ENCODE peak calls at places on chromosomes 1 and 21, in five cellular contexts. E is HCT116, Y is GM23338, Z is prostate gland, P is sigmoid colon. K is an unnamed sample. For H3K4me1, the result is how much of the 10 kb centered on the place peaks cover.

GRCh38 chr1:53850082-53850673 is 12.1 kb upstream of the NDC1 start:
- DNase-seq in Z (no peak), Y (no peak), P (no peak), E (no peak), K (no peak)

GRCh38 chr21:34670220-34670961 is 1.6 kb downstream of the CLIC6 start:
- DNase-seq in E (no peak), P (no peak), Y (peak), Z (no peak), K (peak)

GRCh38 chr1:218345673-218346390 is 696 bp downstream of the TGFB2 start:
- DNase-seq in Z (peak), Y (peak), P (peak), E (no peak), K (peak)

GRCh38 chr1:115133440-115133839 is 44.1 kb upstream of the TSPAN2 start:
- DNase-seq in E (no peak), P (no peak), Z (no peak), Y (no peak), K (no peak)

GRCh38 chr1:150065184-150065871 is 2.2 kb upstream of the VPS45 start:
- DNase-seq in E (peak), Z (no peak), P (no peak), Y (no peak), K (no peak)

GRCh38 chr1:234477373-234478151 is 1.4 kb downstream of the TARBP1 start:
- DNase-seq in Z (no peak), Y (no peak), E (no peak), P (no peak), K (no peak)

GRCh38 chr1:64490204-64490818 is 20.4 kb downstream of the CACHD1 start:
- DNase-seq in Y (no peak), Z (no peak), E (no peak), P (no peak), K (no peak)

GRCh38 chr1:17635276-17635675 is 95.8 kb downstream of the ARHGEF10L start:
- DNase-seq in Z (no peak), P (no peak), Y (no peak), E (no peak), K (no peak)

GRCh38 chr1:169499807-169500206 is 14.1 kb upstream of the SLC19A2 start:
- DNase-seq in Y (no peak), E (no peak), P (no peak), Z (no peak), K (no peak)

GRCh38 chr1:119603695-119604094 is 44.4 kb downstream of the ZNF697 start:
- DNase-seq in P (no peak), E (no peak), Z (no peak), Y (no peak), K (no peak)

GRCh38 chr1:213492161-213493041 is 441.4 kb downstream of the RPS6KC1 start:
- DNase-seq in Y (no peak), P (no peak), E (no peak), Z (no peak), K (no peak)

GRCh38 chr1:183161391-183161790 is 24.7 kb upstream of the LAMC2 start:
- DNase-seq in E (no peak), Y (no peak), P (no peak), Z (no peak), K (no peak)

GRCh38 chr1:75438355-75438754 is 172.6 kb downstream of the SLC44A5 start:
- DNase-seq in P (no peak), Z (no peak), E (no peak), Y (no peak), K (no peak)

GRCh38 chr1:46516551-46516950 is 26.9 kb downstream of the DMBX1 start:
- DNase-seq in E (no peak), P (no peak), Z (no peak), Y (no peak), K (peak)
- H3K4me3 ChIP-seq in E (no peak), P (no peak), Z (no peak), Y (peak), K (no peak)

GRCh38 chr1:203306089-203306969 is 1.0 kb downstream of the BTG2 start:
- DNase-seq in P (peak), Y (no peak), E (peak), Z (peak), K (peak)
- TF ChIP-seq POLR2AphosphoS5 in P (peak), Y (no peak), E (peak), Z (peak), K (no peak)

DNA sequence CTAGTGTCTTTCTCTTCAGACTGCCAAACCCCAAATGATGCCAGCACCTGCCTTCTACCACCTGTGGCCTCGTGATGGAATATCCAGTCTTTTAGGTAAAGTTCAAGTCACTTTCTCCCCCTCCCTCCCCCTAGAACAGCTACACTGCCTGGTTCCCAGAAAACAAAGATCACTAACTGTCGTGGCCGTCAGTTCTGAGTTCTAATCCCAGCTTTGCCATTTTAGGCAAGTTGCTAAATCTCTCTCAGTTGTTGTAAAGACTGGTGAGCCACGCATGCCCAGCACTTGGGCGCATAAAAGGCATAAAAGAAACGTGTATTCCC is 648 bp upstream of the TRAPPC3 start:
- DNase-seq in Y (no peak), P (no peak), Z (no peak), E (no peak), K (no peak)
- H3K4me1 ChIP-seq in Y (under half), P (half or more), Z (under half), E (under half), K (half or more)

GRCh38 chr1:6424000-6424565 is 493 bp upstream of the ESPN start:
- DNase-seq in Y (peak), E (no peak), P (no peak), Z (no peak), K (no peak)
- H3K4me3 ChIP-seq in Y (peak), E (peak), P (no peak), Z (peak), K (peak)

K was measured in spleen.